ENCODE peak calls at places on chromosomes 6 and 20, in nine cellular contexts. One of them, this sample, is unnamed.
A peak's percentile ranks its signal among the peaks of the same experiment; 100 is the strongest.

GRCh38 chr20:10863337-10864060 is 189.7 kb upstream of the JAG1 start:
- DNase-seq in endothelial cell: no peak
- DNase-seq in suprapubic skin: no peak
- DNase-seq in kidney epithelial cell: peak; percentile 65
- DNase-seq in HL-60: no peak
- DNase-seq in fibroblast of pulmonary artery: peak; percentile 91
- DNase-seq in heart right ventricle: peak; percentile 33
- DNase-seq in AG10803: peak; percentile 81
- DNase-seq in GM20000: no peak
- DNase-seq in this sample: no peak

GRCh38 chr6:133512410-133513016 is 271.4 kb downstream of the EYA4 start:
- DNase-seq in endothelial cell: peak; percentile 52
- DNase-seq in suprapubic skin: no peak
- DNase-seq in kidney epithelial cell: no peak
- DNase-seq in HL-60: peak; percentile 24
- DNase-seq in fibroblast of pulmonary artery: peak; percentile 76
- DNase-seq in heart right ventricle: peak; percentile 21
- DNase-seq in AG10803: peak; percentile 56
- DNase-seq in GM20000: peak; percentile 9
- DNase-seq in this sample: no peak

GRCh38 chr20:40960101-40960500 is 68.5 kb upstream of the TOP1 start:
- DNase-seq in endothelial cell: no peak
- DNase-seq in suprapubic skin: no peak
- DNase-seq in kidney epithelial cell: no peak
- DNase-seq in HL-60: no peak
- DNase-seq in fibroblast of pulmonary artery: no peak
- DNase-seq in heart right ventricle: no peak
- DNase-seq in AG10803: no peak
- DNase-seq in GM20000: no peak
- DNase-seq in this sample: no peak

GRCh38 chr6:29602564-29603361 is 17.8 kb downstream of the OR2H2 start:
- DNase-seq in endothelial cell: peak; percentile 34
- DNase-seq in suprapubic skin: no peak
- DNase-seq in kidney epithelial cell: no peak
- DNase-seq in HL-60: no peak
- DNase-seq in fibroblast of pulmonary artery: peak; percentile 28
- DNase-seq in heart right ventricle: no peak
- DNase-seq in AG10803: no peak
- DNase-seq in GM20000: no peak
- DNase-seq in this sample: no peak

GRCh38 chr6:20438462-20439070 is 36.9 kb downstream of the E2F3 start:
- DNase-seq in endothelial cell: no peak
- DNase-seq in suprapubic skin: no peak
- DNase-seq in kidney epithelial cell: no peak
- DNase-seq in HL-60: no peak
- DNase-seq in fibroblast of pulmonary artery: no peak
- DNase-seq in heart right ventricle: no peak
- DNase-seq in AG10803: no peak
- DNase-seq in GM20000: no peak
- DNase-seq in this sample: no peak

GRCh38 chr6:105522626-105523322 is 119.9 kb upstream of the PREP start:
- DNase-seq in endothelial cell: no peak
- DNase-seq in suprapubic skin: no peak
- DNase-seq in kidney epithelial cell: no peak
- DNase-seq in HL-60: no peak
- DNase-seq in fibroblast of pulmonary artery: no peak
- DNase-seq in heart right ventricle: no peak
- DNase-seq in AG10803: no peak
- DNase-seq in GM20000: no peak
- DNase-seq in this sample: no peak

GRCh38 chr6:144012534-144012933 is 4.5 kb upstream of the PLAGL1 start:
- DNase-seq in endothelial cell: no peak
- DNase-seq in suprapubic skin: no peak
- DNase-seq in kidney epithelial cell: no peak
- DNase-seq in HL-60: no peak
- DNase-seq in fibroblast of pulmonary artery: peak; percentile 32
- DNase-seq in heart right ventricle: no peak
- DNase-seq in AG10803: peak; percentile 26
- DNase-seq in GM20000: no peak
- DNase-seq in this sample: no peak

GRCh38 chr20:46215913-46216707 is 92.2 kb downstream of the CDH22 start:
- DNase-seq in endothelial cell: no peak
- DNase-seq in suprapubic skin: no peak
- DNase-seq in kidney epithelial cell: peak; percentile 1
- DNase-seq in HL-60: no peak
- DNase-seq in fibroblast of pulmonary artery: peak; percentile 16
- DNase-seq in heart right ventricle: peak; percentile 26
- DNase-seq in AG10803: peak; percentile 26
- DNase-seq in GM20000: no peak
- DNase-seq in this sample: no peak

GRCh38 chr6:77440206-77440976 is 22.9 kb downstream of the HTR1B start:
- DNase-seq in endothelial cell: no peak
- DNase-seq in suprapubic skin: no peak
- DNase-seq in kidney epithelial cell: no peak
- DNase-seq in HL-60: no peak
- DNase-seq in fibroblast of pulmonary artery: no peak
- DNase-seq in heart right ventricle: no peak
- DNase-seq in AG10803: no peak
- DNase-seq in GM20000: no peak
- DNase-seq in this sample: no peak

GRCh38 chr6:100166991-100167390 is 173.0 kb upstream of the MCHR2 start:
- DNase-seq in endothelial cell: no peak
- DNase-seq in suprapubic skin: no peak
- DNase-seq in kidney epithelial cell: no peak
- DNase-seq in HL-60: no peak
- DNase-seq in fibroblast of pulmonary artery: no peak
- DNase-seq in heart right ventricle: no peak
- DNase-seq in AG10803: peak; percentile 91
- DNase-seq in GM20000: no peak
- DNase-seq in this sample: no peak

GRCh38 chr6:113970808-113971676 is at the start of gene HDAC2:
- DNase-seq in endothelial cell: peak; percentile 83
- DNase-seq in suprapubic skin: peak; percentile 91
- DNase-seq in kidney epithelial cell: no peak
- DNase-seq in HL-60: peak; percentile 97
- DNase-seq in fibroblast of pulmonary artery: peak; percentile 83
- DNase-seq in heart right ventricle: peak; percentile 88
- DNase-seq in AG10803: peak; percentile 73
- DNase-seq in GM20000: peak; percentile 95
- DNase-seq in this sample: peak; percentile 91

GRCh38 chr20:61977387-61977786 is 88.3 kb downstream of the TAF4 start:
- DNase-seq in endothelial cell: no peak
- DNase-seq in suprapubic skin: no peak
- DNase-seq in kidney epithelial cell: no peak
- DNase-seq in HL-60: no peak
- DNase-seq in fibroblast of pulmonary artery: no peak
- DNase-seq in heart right ventricle: no peak
- DNase-seq in AG10803: no peak
- DNase-seq in GM20000: no peak
- DNase-seq in this sample: no peak

GRCh38 chr20:61975411-61975810 is 90.3 kb downstream of the TAF4 start:
- DNase-seq in endothelial cell: no peak
- DNase-seq in suprapubic skin: no peak
- DNase-seq in kidney epithelial cell: no peak
- DNase-seq in HL-60: no peak
- DNase-seq in fibroblast of pulmonary artery: no peak
- DNase-seq in heart right ventricle: no peak
- DNase-seq in AG10803: no peak
- DNase-seq in GM20000: no peak
- DNase-seq in this sample: no peak

GRCh38 chr20:61976650-61977332 is 88.9 kb downstream of the TAF4 start:
- DNase-seq in endothelial cell: no peak
- DNase-seq in suprapubic skin: no peak
- DNase-seq in kidney epithelial cell: no peak
- DNase-seq in HL-60: no peak
- DNase-seq in fibroblast of pulmonary artery: no peak
- DNase-seq in heart right ventricle: no peak
- DNase-seq in AG10803: no peak
- DNase-seq in GM20000: no peak
- DNase-seq in this sample: no peak

GRCh38 chr20:61974357-61974665 is 91.4 kb downstream of the TAF4 start:
- DNase-seq in endothelial cell: no peak
- DNase-seq in suprapubic skin: no peak
- DNase-seq in kidney epithelial cell: no peak
- DNase-seq in HL-60: no peak
- DNase-seq in fibroblast of pulmonary artery: no peak
- DNase-seq in heart right ventricle: no peak
- DNase-seq in AG10803: no peak
- DNase-seq in GM20000: no peak
- DNase-seq in this sample: no peak

GRCh38 chr20:61976275-61976649 is 89.4 kb downstream of the TAF4 start:
- DNase-seq in endothelial cell: no peak
- DNase-seq in suprapubic skin: no peak
- DNase-seq in kidney epithelial cell: no peak
- DNase-seq in HL-60: no peak
- DNase-seq in fibroblast of pulmonary artery: no peak
- DNase-seq in heart right ventricle: no peak
- DNase-seq in AG10803: no peak
- DNase-seq in GM20000: no peak
- DNase-seq in this sample: no peak
- TF ChIP-seq CTCF in endothelial cell: no peak
- TF ChIP-seq CTCF in suprapubic skin: no peak
- TF ChIP-seq CTCF in kidney epithelial cell: no peak
- TF ChIP-seq CTCF in HL-60: no peak
- TF ChIP-seq CTCF in fibroblast of pulmonary artery: no peak
- TF ChIP-seq CTCF in heart right ventricle: no peak
- TF ChIP-seq CTCF in AG10803: no peak
- TF ChIP-seq CTCF in GM20000: no peak
- TF ChIP-seq CTCF in this sample: peak; percentile 46

GRCh38 chr20:61480158-61480825 is 228.2 kb downstream of the CDH4 start:
- DNase-seq in endothelial cell: no peak
- DNase-seq in suprapubic skin: no peak
- DNase-seq in kidney epithelial cell: no peak
- DNase-seq in HL-60: no peak
- DNase-seq in fibroblast of pulmonary artery: no peak
- DNase-seq in heart right ventricle: no peak
- DNase-seq in AG10803: no peak
- DNase-seq in GM20000: no peak
- DNase-seq in this sample: no peak

GRCh38 chr20:61483336-61484067 is 231.4 kb downstream of the CDH4 start:
- DNase-seq in endothelial cell: no peak
- DNase-seq in suprapubic skin: no peak
- DNase-seq in kidney epithelial cell: no peak
- DNase-seq in HL-60: no peak
- DNase-seq in fibroblast of pulmonary artery: no peak
- DNase-seq in heart right ventricle: no peak
- DNase-seq in AG10803: no peak
- DNase-seq in GM20000: no peak
- DNase-seq in this sample: no peak

GRCh38 chr20:61478611-61479305 is 226.7 kb downstream of the CDH4 start:
- DNase-seq in endothelial cell: no peak
- DNase-seq in suprapubic skin: no peak
- DNase-seq in kidney epithelial cell: no peak
- DNase-seq in HL-60: no peak
- DNase-seq in fibroblast of pulmonary artery: no peak
- DNase-seq in heart right ventricle: no peak
- DNase-seq in AG10803: no peak
- DNase-seq in GM20000: no peak
- DNase-seq in this sample: no peak

GRCh38 chr20:61482901-61483300 is 230.8 kb downstream of the CDH4 start:
- DNase-seq in endothelial cell: no peak
- DNase-seq in suprapubic skin: no peak
- DNase-seq in kidney epithelial cell: no peak
- DNase-seq in HL-60: no peak
- DNase-seq in fibroblast of pulmonary artery: no peak
- DNase-seq in heart right ventricle: no peak
- DNase-seq in AG10803: no peak
- DNase-seq in GM20000: no peak
- DNase-seq in this sample: no peak

GRCh38 chr20:61482425-61482887 is 230.4 kb downstream of the CDH4 start:
- DNase-seq in endothelial cell: no peak
- DNase-seq in suprapubic skin: no peak
- DNase-seq in kidney epithelial cell: no peak
- DNase-seq in HL-60: no peak
- DNase-seq in fibroblast of pulmonary artery: no peak
- DNase-seq in heart right ventricle: no peak
- DNase-seq in AG10803: no peak
- DNase-seq in GM20000: no peak
- DNase-seq in this sample: no peak
- TF ChIP-seq CTCF in endothelial cell: no peak
- TF ChIP-seq CTCF in suprapubic skin: no peak
- TF ChIP-seq CTCF in kidney epithelial cell: no peak
- TF ChIP-seq CTCF in HL-60: no peak
- TF ChIP-seq CTCF in fibroblast of pulmonary artery: no peak
- TF ChIP-seq CTCF in heart right ventricle: no peak
- TF ChIP-seq CTCF in AG10803: no peak
- TF ChIP-seq CTCF in GM20000: no peak
- TF ChIP-seq CTCF in this sample: no peak

GRCh38 chr6:5422321-5422915 is 161.1 kb downstream of the FARS2 start:
- DNase-seq in endothelial cell: peak; percentile 53
- DNase-seq in suprapubic skin: no peak
- DNase-seq in kidney epithelial cell: no peak
- DNase-seq in HL-60: no peak
- DNase-seq in fibroblast of pulmonary artery: peak; percentile 63
- DNase-seq in heart right ventricle: no peak
- DNase-seq in AG10803: peak; percentile 54
- DNase-seq in GM20000: peak; percentile 13
- DNase-seq in this sample: no peak
- TF ChIP-seq CTCF in endothelial cell: no peak
- TF ChIP-seq CTCF in suprapubic skin: peak; percentile 29
- TF ChIP-seq CTCF in kidney epithelial cell: peak; percentile 63
- TF ChIP-seq CTCF in HL-60: no peak
- TF ChIP-seq CTCF in fibroblast of pulmonary artery: peak; percentile 82
- TF ChIP-seq CTCF in heart right ventricle: peak; percentile 47
- TF ChIP-seq CTCF in AG10803: peak; percentile 87
- TF ChIP-seq CTCF in GM20000: peak; percentile 23
- TF ChIP-seq CTCF in this sample: peak; percentile 65

DNA sequence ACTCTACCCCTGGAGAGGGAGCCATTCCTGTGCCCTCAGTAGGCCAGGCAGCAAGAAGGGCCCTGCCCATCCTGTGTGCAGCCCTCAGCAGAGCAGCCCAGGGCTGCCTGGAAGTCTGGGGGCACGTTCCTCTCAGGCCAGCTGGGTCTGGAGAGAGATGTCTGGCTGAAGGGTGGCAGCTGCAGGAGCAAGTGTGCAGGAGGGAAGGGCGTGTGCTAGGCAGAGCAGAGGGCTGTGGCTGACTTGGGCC is 62.7 kb downstream of the NOL4L start:
- DNase-seq in endothelial cell: no peak
- DNase-seq in suprapubic skin: no peak
- DNase-seq in kidney epithelial cell: no peak
- DNase-seq in HL-60: no peak
- DNase-seq in fibroblast of pulmonary artery: no peak
- DNase-seq in heart right ventricle: no peak
- DNase-seq in AG10803: no peak
- DNase-seq in GM20000: no peak
- DNase-seq in this sample: no peak
- TF ChIP-seq CTCF in endothelial cell: no peak
- TF ChIP-seq CTCF in suprapubic skin: no peak
- TF ChIP-seq CTCF in kidney epithelial cell: no peak
- TF ChIP-seq CTCF in HL-60: no peak
- TF ChIP-seq CTCF in fibroblast of pulmonary artery: no peak
- TF ChIP-seq CTCF in heart right ventricle: no peak
- TF ChIP-seq CTCF in AG10803: no peak
- TF ChIP-seq CTCF in GM20000: no peak
- TF ChIP-seq CTCF in this sample: no peak

This sample was measured in type B pancreatic cell.